ENCODE peak calls at places on chromosome 15, in six cellular contexts. T, O, M, E, Y and K are unnamed samples.

GRCh38 chr15:57566840-57567239 is 24.9 kb upstream of the MYZAP start:
- DNase-seq in M (no peak), E (no peak), O (no peak), T (no peak), Y (no peak), K (no peak)

GRCh38 chr15:84883433-84883832 is 1.0 kb upstream of the SLC28A1 start:
- DNase-seq in O (no peak), T (no peak), Y (peak; percentile 22), M (no peak), E (no peak), K (no peak)

GRCh38 chr15:67125589-67126502 is 60.4 kb downstream of the SMAD3 start:
- DNase-seq in O (no peak), E (peak; percentile 88), Y (peak; percentile 100), M (peak; percentile 77), T (peak; percentile 84), K (peak; percentile 97)

GRCh38 chr15:68218331-68218730 is 11.2 kb downstream of the CLN6 start:
- DNase-seq in M (no peak), T (no peak), Y (no peak), O (no peak), E (peak; percentile 13), K (no peak)

GRCh38 chr15:70512772-70513362 is 250.5 kb downstream of the UACA start:
- DNase-seq in M (no peak), Y (peak; percentile 80), O (peak; percentile 58), E (no peak), T (peak; percentile 73), K (peak; percentile 67)

GRCh38 chr15:77907824-77908751 is 169.4 kb downstream of the TBC1D2B start:
- DNase-seq in O (no peak), M (no peak), T (peak; percentile 40), Y (peak; percentile 68), E (no peak), K (no peak)

GRCh38 chr15:25736451-25736850 is 126.7 kb downstream of the ATP10A start:
- DNase-seq in Y (no peak), O (no peak), T (no peak), E (no peak), M (no peak), K (no peak)

GRCh38 chr15:85828026-85828597 is 33.4 kb upstream of the KLHL25 start:
- DNase-seq in T (no peak), O (no peak), M (no peak), E (no peak), Y (no peak), K (no peak)

GRCh38 chr15:81783586-81783985 is 262.2 kb downstream of the MEX3B start:
- DNase-seq in E (no peak), T (no peak), M (no peak), O (no peak), Y (no peak), K (no peak)

GRCh38 chr15:20357139-20358065 is 184.2 kb downstream of the GOLGA6L6 start:
- DNase-seq in T (no peak), Y (no peak), M (no peak), E (peak; percentile 53), O (no peak), K (no peak)

GRCh38 chr15:60441323-60441722 is 37.6 kb downstream of the ICE2 start:
- DNase-seq in M (no peak), O (no peak), Y (no peak), E (no peak), T (no peak), K (no peak)

GRCh38 chr15:75646944-75647364 is 758 bp upstream of the SNX33 start:
- DNase-seq in E (no peak), M (no peak), O (no peak), Y (no peak), T (no peak), K (no peak)

GRCh38 chr15:58705105-58705504 is 44.4 kb downstream of the ADAM10 start:
- DNase-seq in M (no peak), Y (no peak), E (no peak), O (no peak), T (no peak), K (no peak)

GRCh38 chr15:59400103-59400813 is 27.6 kb upstream of the MYO1E start:
- DNase-seq in T (no peak), E (no peak), O (no peak), M (no peak), Y (no peak), K (no peak)

GRCh38 chr15:30958219-30958618 is 33.2 kb downstream of the MTMR10 start:
- DNase-seq in M (no peak), E (no peak), T (no peak), Y (no peak), O (no peak), K (no peak)

GRCh38 chr15:35470441-35470840 is 75.5 kb downstream of the DPH6 start:
- DNase-seq in M (no peak), T (no peak), O (no peak), Y (no peak), E (no peak), K (no peak)

GRCh38 chr15:65887565-65887964 is 18.3 kb downstream of the RAB11A start:
- DNase-seq in T (no peak), O (no peak), E (no peak), M (no peak), Y (no peak), K (no peak)

GRCh38 chr15:99130765-99131440 is 26.0 kb downstream of the SYNM start:
- DNase-seq in M (no peak), Y (no peak), O (no peak), T (no peak), E (no peak), K (no peak)

GRCh38 chr15:51030649-51031316 is 63.9 kb downstream of the TNFAIP8L3 start:
- DNase-seq in E (peak; percentile 71), T (no peak), O (no peak), M (peak; percentile 19), Y (peak; percentile 87), K (peak; percentile 67)